ENCODE peak calls at places on chromosomes 6 and 20, in five cellular contexts. S, K, R, C and H are unnamed samples.

GRCh38 chr6:97656236-97656635 is 373.2 kb upstream of the MMS22L start:
- DNase-seq in R (no peak), S (no peak), K (no peak), C (no peak), H (no peak)

GRCh38 chr6:108118791-108119211 is 44.3 kb upstream of the OSTM1 start:
- DNase-seq in C (no peak), K (no peak), R (no peak), S (peak; percentile 59), H (no peak)

GRCh38 chr6:151835396-151835795 is 27.9 kb downstream of the ESR1 start:
- DNase-seq in C (no peak), K (no peak), S (no peak), R (no peak), H (no peak)

GRCh38 chr6:113654396-113654795 is 202.7 kb upstream of the MARCKS start:
- DNase-seq in S (no peak), C (no peak), K (no peak), R (no peak), H (peak; percentile 30)

GRCh38 chr6:90350689-90351554 is 54.3 kb upstream of the BACH2 start:
- DNase-seq in K (no peak), R (peak; percentile 47), S (no peak), C (no peak), H (peak; percentile 17)

GRCh38 chr6:105985098-105985815 is 100.9 kb upstream of the PRDM1 start:
- DNase-seq in C (no peak), K (no peak), S (no peak), R (peak; percentile 21), H (no peak)

GRCh38 chr20:51011479-51011878 is 11.4 kb downstream of the KCNG1 start:
- DNase-seq in R (no peak), K (no peak), S (no peak), C (no peak), H (no peak)

GRCh38 chr6:151637814-151638213 is 144.0 kb downstream of the CCDC170 start:
- DNase-seq in K (no peak), R (no peak), C (no peak), S (no peak), H (no peak)

GRCh38 chr20:9103955-9104354 is 35.1 kb downstream of the PLCB4 start:
- DNase-seq in C (no peak), R (no peak), S (no peak), K (no peak), H (no peak)

GRCh38 chr6:31154436-31154835 is 3.2 kb downstream of the CCHCR1 start:
- DNase-seq in R (no peak), K (no peak), S (no peak), C (no peak), H (no peak)

GRCh38 chr6:125357515-125358256 is 55.9 kb upstream of the HDDC2 start:
- DNase-seq in S (no peak), C (no peak), K (no peak), R (no peak), H (no peak)

DNA sequence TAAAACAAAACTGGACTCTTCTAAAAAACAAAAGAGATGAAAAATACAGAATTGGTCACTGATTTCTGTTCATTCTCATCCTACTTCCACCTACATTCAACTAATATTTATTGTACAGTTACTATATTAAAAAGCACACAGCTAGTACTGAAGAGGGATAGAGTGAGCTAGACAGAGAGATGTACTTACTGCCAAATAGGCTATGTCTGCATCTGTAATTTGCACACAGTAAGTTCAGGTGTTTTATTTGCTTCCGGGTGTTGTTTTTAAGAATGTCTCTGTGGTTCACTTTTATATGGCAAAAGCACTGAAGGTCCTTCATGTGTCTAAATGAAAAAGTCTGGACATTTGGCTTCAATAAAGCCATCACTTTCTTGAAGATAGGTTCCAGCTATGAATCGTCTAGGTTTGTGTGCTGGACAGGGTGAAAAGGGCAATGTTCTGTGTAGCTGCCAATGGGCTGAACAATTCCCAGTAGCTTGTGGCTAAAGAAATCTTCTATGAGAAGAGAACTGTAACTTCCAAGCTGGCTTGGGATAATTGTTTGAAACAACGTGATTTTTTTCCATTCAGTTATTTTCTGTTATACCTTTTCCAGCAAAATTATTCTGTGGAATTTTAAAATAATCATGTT is 47.3 kb downstream of the EPB41L2 start:
- DNase-seq in K (no peak), R (no peak), S (no peak), C (no peak), H (peak; percentile 59)
- TF ChIP-seq MXI1 in K (no peak), R (no peak), S (no peak), C (no peak), H (no peak)

GRCh38 chr6:48249071-48249470 is 138.1 kb upstream of the PTCHD4 start:
- DNase-seq in K (no peak), R (no peak), C (no peak), S (no peak), H (no peak)
- TF ChIP-seq MXI1 in K (no peak), R (no peak), C (no peak), S (no peak), H (no peak)

GRCh38 chr6:146595981-146596731 is 2.6 kb upstream of the ADGB start:
- DNase-seq in S (no peak), R (no peak), C (no peak), K (no peak), H (no peak)

GRCh38 chr6:146601352-146601751 is 2.6 kb downstream of the ADGB start:
- DNase-seq in S (no peak), R (no peak), K (no peak), C (no peak), H (no peak)

GRCh38 chr6:146602526-146602925 is 3.8 kb downstream of the ADGB start:
- DNase-seq in C (no peak), R (no peak), K (no peak), S (no peak), H (no peak)

GRCh38 chr6:146594495-146594894 is 4.3 kb upstream of the ADGB start:
- DNase-seq in C (no peak), K (no peak), S (no peak), R (no peak), H (no peak)

GRCh38 chr6:146598785-146599405 is at the start of gene ADGB:
- DNase-seq in R (peak; percentile 75), K (no peak), C (peak; percentile 36), S (peak; percentile 82), H (peak; percentile 35)
- TF ChIP-seq MXI1 in R (peak; percentile 70), K (no peak), C (peak; percentile 82), S (peak; percentile 48), H (no peak)

GRCh38 chr6:116010400-116011095 is 50.1 kb downstream of the FRK start:
- DNase-seq in S (peak; percentile 40), K (no peak), C (peak; percentile 75), R (peak; percentile 77), H (peak; percentile 75)
- TF ChIP-seq MXI1 in S (no peak), K (no peak), C (no peak), R (no peak), H (no peak)